ENCODE peak calls at places on chromosomes 3 and 15, in eight cellular contexts. K is tibial nerve, O is PC-3, B is A549, C is HCT116, Z is AG09309, S is iris pigment epithelial cell, M is dorsolateral prefrontal cortex. D is an unnamed sample.

GRCh38 chr3:173957646-173958045 is 560.1 kb downstream of the NLGN1 start:
- DNase-seq in K (no peak), O (no peak), B (no peak), C (no peak), Z (no peak), S (no peak), M (peak; percentile 87), D (no peak)

GRCh38 chr3:30112904-30113484 is 493.4 kb upstream of the TGFBR2 start:
- DNase-seq in K (no peak), O (peak; percentile 85), B (peak; percentile 6), C (peak; percentile 23), Z (no peak), S (peak; percentile 65), M (no peak), D (no peak)

GRCh38 chr3:95049841-95050240 is 987.0 kb downstream of the NSUN3 start:
- DNase-seq in K (no peak), O (no peak), B (no peak), C (no peak), Z (no peak), S (no peak), M (no peak), D (no peak)

GRCh38 chr15:96327155-96327741 is 3.3 kb upstream of the NR2F2 start:
- DNase-seq in K (no peak), O (peak; percentile 90), B (peak; percentile 82), C (peak; percentile 73), Z (peak; percentile 78), S (peak; percentile 95), M (no peak), D (no peak)

GRCh38 chr3:171506743-171507319 is 46.6 kb upstream of the TNIK start:
- DNase-seq in K (no peak), O (peak; percentile 66), B (no peak), C (no peak), Z (no peak), S (peak; percentile 75), M (no peak), D (no peak)

GRCh38 chr3:160372780-160373179 is 26.2 kb downstream of the IFT80 start:
- DNase-seq in K (no peak), O (peak; percentile 90), B (peak; percentile 12), C (no peak), Z (peak; percentile 51), S (peak; percentile 85), M (no peak), D (no peak)

GRCh38 chr3:195763248-195763830 is 42.6 kb downstream of the MUC20 start:
- DNase-seq in K (no peak), O (no peak), B (no peak), C (no peak), Z (no peak), S (no peak), M (no peak), D (peak; percentile 29)

GRCh38 chr3:159532577-159532976 is 456.1 kb upstream of the IL12A start:
- DNase-seq in K (no peak), O (peak; percentile 7), B (no peak), C (no peak), Z (no peak), S (peak; percentile 11), M (no peak), D (no peak)

GRCh38 chr3:23826382-23827061 is 20.8 kb downstream of the UBE2E1 start:
- DNase-seq in K (no peak), O (no peak), B (no peak), C (no peak), Z (no peak), S (peak; percentile 38), M (no peak), D (no peak)

GRCh38 chr3:184836090-184836785 is 24.3 kb downstream of the VPS8 start:
- DNase-seq in K (no peak), O (no peak), B (no peak), C (no peak), Z (no peak), S (no peak), M (no peak), D (no peak)

GRCh38 chr3:53250453-53250852 is 5.4 kb downstream of the TKT start:
- DNase-seq in K (no peak), O (no peak), B (no peak), C (no peak), Z (no peak), S (no peak), M (no peak), D (no peak)

GRCh38 chr3:10437995-10438901 is 67.1 kb downstream of the ATP2B2 start:
- DNase-seq in K (no peak), O (no peak), B (no peak), C (no peak), Z (peak; percentile 46), S (peak; percentile 77), M (no peak), D (peak; percentile 30)

GRCh38 chr3:39135170-39135805 is 18.1 kb downstream of the CSRNP1 start:
- DNase-seq in K (no peak), O (no peak), B (no peak), C (no peak), Z (no peak), S (no peak), M (no peak), D (no peak)

GRCh38 chr15:41115088-41115651 is 910 bp downstream of the INO80 start:
- DNase-seq in K (no peak), O (peak; percentile 47), B (no peak), C (peak; percentile 37), Z (no peak), S (peak; percentile 46), M (no peak), D (no peak)

GRCh38 chr3:43152649-43153048 is 46.8 kb upstream of the POMGNT2 start:
- DNase-seq in K (no peak), O (no peak), B (no peak), C (no peak), Z (no peak), S (no peak), M (no peak), D (no peak)

GRCh38 chr3:112531358-112531781 is 30.4 kb downstream of the ATG3 start:
- DNase-seq in K (no peak), O (peak; percentile 71), B (peak; percentile 32), C (peak; percentile 6), Z (peak; percentile 3), S (peak; percentile 52), M (no peak), D (no peak)

GRCh38 chr15:100727291-100727851 is 125.0 kb downstream of the ASB7 start:
- DNase-seq in K (no peak), O (no peak), B (no peak), C (no peak), Z (no peak), S (no peak), M (no peak), D (no peak)

GRCh38 chr3:51717947-51718346 is 11.1 kb downstream of the GRM2 start:
- DNase-seq in K (no peak), O (no peak), B (no peak), C (no peak), Z (no peak), S (no peak), M (no peak), D (no peak)

GRCh38 chr3:64213224-64213893 is 11.9 kb downstream of the PRICKLE2 start:
- DNase-seq in K (no peak), O (no peak), B (no peak), C (no peak), Z (no peak), S (peak; percentile 50), M (no peak), D (no peak)

GRCh38 chr3:124780767-124781485 is 50.7 kb downstream of the UMPS start:
- DNase-seq in K (peak; percentile 60), O (no peak), B (no peak), C (no peak), Z (no peak), S (peak; percentile 71), M (peak; percentile 77), D (peak; percentile 89)

GRCh38 chr15:68272797-68273271 is 4.7 kb upstream of the FEM1B start:
- DNase-seq in K (no peak), O (peak; percentile 69), B (no peak), C (no peak), Z (no peak), S (peak; percentile 55), M (no peak), D (no peak)

GRCh38 chr3:8532251-8532831 is 30.7 kb downstream of the LMCD1 start:
- DNase-seq in K (no peak), O (peak; percentile 80), B (peak; percentile 28), C (no peak), Z (no peak), S (peak; percentile 69), M (no peak), D (no peak)

GRCh38 chr3:131083190-131083863 is 56.6 kb downstream of the NEK11 start:
- DNase-seq in K (no peak), O (no peak), B (no peak), C (no peak), Z (no peak), S (no peak), M (peak; percentile 88), D (no peak)

GRCh38 chr3:9396301-9396631 is 1.1 kb upstream of the SETD5 start:
- DNase-seq in K (peak; percentile 69), O (peak; percentile 94), B (peak; percentile 76), C (peak; percentile 93), Z (peak; percentile 91), S (peak; percentile 99), M (no peak), D (peak; percentile 94)

GRCh38 chr15:60389261-60390077 is 8.3 kb downstream of the ANXA2 start:
- DNase-seq in K (no peak), O (no peak), B (no peak), C (no peak), Z (no peak), S (peak; percentile 52), M (no peak), D (no peak)

GRCh38 chr3:24683511-24684384 is 189.1 kb upstream of the THRB start:
- DNase-seq in K (no peak), O (peak; percentile 88), B (peak; percentile 35), C (peak; percentile 28), Z (peak; percentile 62), S (peak; percentile 87), M (no peak), D (no peak)

GRCh38 chr3:50418845-50419244 is 59.5 kb upstream of the TMEM115 start:
- DNase-seq in K (no peak), O (no peak), B (no peak), C (no peak), Z (no peak), S (peak; percentile 42), M (no peak), D (peak; percentile 81)

GRCh38 chr15:95664435-95664834 is 666.1 kb upstream of the NR2F2 start:
- DNase-seq in K (no peak), O (peak; percentile 2), B (no peak), C (no peak), Z (no peak), S (peak; percentile 32), M (no peak), D (no peak)

GRCh38 chr15:80489030-80489594 is 84.9 kb downstream of the ARNT2 start:
- DNase-seq in K (no peak), O (peak; percentile 23), B (no peak), C (no peak), Z (peak; percentile 96), S (peak; percentile 88), M (no peak), D (no peak)

GRCh38 chr3:143302638-143303171 is 183.1 kb downstream of the CHST2 start:
- DNase-seq in K (no peak), O (peak; percentile 80), B (no peak), C (no peak), Z (peak; percentile 82), S (peak; percentile 78), M (no peak), D (no peak)

GRCh38 chr3:126752303-126753190 is 48.5 kb downstream of the CHCHD6 start:
- DNase-seq in K (peak; percentile 55), O (peak; percentile 74), B (peak; percentile 49), C (peak; percentile 38), Z (peak; percentile 13), S (peak; percentile 71), M (peak; percentile 72), D (peak; percentile 87)

GRCh38 chr15:79987569-79987955 is 16.6 kb upstream of the BCL2A1 start:
- DNase-seq in K (no peak), O (no peak), B (no peak), C (no peak), Z (no peak), S (no peak), M (no peak), D (no peak)